ENCODE peak calls at places on chromosomes 13 and 19, in nine cellular contexts. One of them, this sample, is unnamed.

GRCh38 chr19:30087381-30088138 is 145.5 kb downstream of the URI1 start:
- DNase-seq in ovary: no peak
- DNase-seq in GM23248: no peak
- DNase-seq in hippocampal formation: no peak
- DNase-seq in central memory CD8-positive, alpha-beta T cell: no peak
- DNase-seq in fibroblast of mammary gland: no peak
- DNase-seq in spleen: peak
- DNase-seq in H54: no peak
- DNase-seq in Calu3: no peak
- DNase-seq in this sample: no peak

GRCh38 chr19:35417713-35418534 is 30.1 kb upstream of the FFAR2 start:
- DNase-seq in ovary: no peak
- DNase-seq in GM23248: no peak
- DNase-seq in hippocampal formation: no peak
- DNase-seq in central memory CD8-positive, alpha-beta T cell: no peak
- DNase-seq in fibroblast of mammary gland: no peak
- DNase-seq in spleen: peak
- DNase-seq in H54: no peak
- DNase-seq in Calu3: no peak
- DNase-seq in this sample: no peak

GRCh38 chr13:100528353-100528752 is 60.2 kb downstream of the GGACT start:
- DNase-seq in ovary: no peak
- DNase-seq in GM23248: no peak
- DNase-seq in hippocampal formation: no peak
- DNase-seq in central memory CD8-positive, alpha-beta T cell: no peak
- DNase-seq in fibroblast of mammary gland: no peak
- DNase-seq in spleen: no peak
- DNase-seq in H54: no peak
- DNase-seq in Calu3: no peak
- DNase-seq in this sample: no peak

GRCh38 chr13:38872693-38873092 is 117.9 kb downstream of the STOML3 start:
- DNase-seq in ovary: peak
- DNase-seq in GM23248: peak
- DNase-seq in hippocampal formation: peak
- DNase-seq in central memory CD8-positive, alpha-beta T cell: no peak
- DNase-seq in fibroblast of mammary gland: peak
- DNase-seq in spleen: no peak
- DNase-seq in H54: peak
- DNase-seq in Calu3: peak
- DNase-seq in this sample: peak

GRCh38 chr13:44147222-44147621 is 226.4 kb upstream of the SERP2 start:
- DNase-seq in ovary: no peak
- DNase-seq in GM23248: no peak
- DNase-seq in hippocampal formation: no peak
- DNase-seq in central memory CD8-positive, alpha-beta T cell: no peak
- DNase-seq in fibroblast of mammary gland: no peak
- DNase-seq in spleen: no peak
- DNase-seq in H54: no peak
- DNase-seq in Calu3: no peak
- DNase-seq in this sample: peak

GRCh38 chr19:14536926-14537692 is 7.7 kb downstream of the TECR start:
- DNase-seq in ovary: peak
- DNase-seq in GM23248: peak
- DNase-seq in hippocampal formation: no peak
- DNase-seq in central memory CD8-positive, alpha-beta T cell: no peak
- DNase-seq in fibroblast of mammary gland: peak
- DNase-seq in spleen: no peak
- DNase-seq in H54: peak
- DNase-seq in Calu3: peak
- DNase-seq in this sample: no peak

GRCh38 chr13:27125357-27126282 is 46.0 kb downstream of the USP12 start:
- DNase-seq in ovary: no peak
- DNase-seq in GM23248: no peak
- DNase-seq in hippocampal formation: no peak
- DNase-seq in central memory CD8-positive, alpha-beta T cell: no peak
- DNase-seq in fibroblast of mammary gland: no peak
- DNase-seq in spleen: no peak
- DNase-seq in H54: no peak
- DNase-seq in Calu3: no peak
- DNase-seq in this sample: no peak

GRCh38 chr19:11148001-11148400 is 7.6 kb downstream of the SPC24 start:
- DNase-seq in ovary: no peak
- DNase-seq in GM23248: no peak
- DNase-seq in hippocampal formation: no peak
- DNase-seq in central memory CD8-positive, alpha-beta T cell: no peak
- DNase-seq in fibroblast of mammary gland: no peak
- DNase-seq in spleen: no peak
- DNase-seq in H54: no peak
- DNase-seq in Calu3: no peak
- DNase-seq in this sample: no peak

GRCh38 chr19:35154535-35155406 is at the start of gene FXYD5:
- DNase-seq in ovary: no peak
- DNase-seq in GM23248: peak
- DNase-seq in hippocampal formation: no peak
- DNase-seq in central memory CD8-positive, alpha-beta T cell: peak
- DNase-seq in fibroblast of mammary gland: peak
- DNase-seq in spleen: peak
- DNase-seq in H54: peak
- DNase-seq in Calu3: peak
- DNase-seq in this sample: peak

GRCh38 chr13:40505196-40505595 is 161.2 kb downstream of the FOXO1 start:
- DNase-seq in ovary: no peak
- DNase-seq in GM23248: no peak
- DNase-seq in hippocampal formation: no peak
- DNase-seq in central memory CD8-positive, alpha-beta T cell: no peak
- DNase-seq in fibroblast of mammary gland: no peak
- DNase-seq in spleen: no peak
- DNase-seq in H54: no peak
- DNase-seq in Calu3: no peak
- DNase-seq in this sample: no peak

GRCh38 chr19:28999733-29000433 is 213.1 kb downstream of the UQCRFS1 start:
- DNase-seq in ovary: no peak
- DNase-seq in GM23248: no peak
- DNase-seq in hippocampal formation: no peak
- DNase-seq in central memory CD8-positive, alpha-beta T cell: no peak
- DNase-seq in fibroblast of mammary gland: no peak
- DNase-seq in spleen: no peak
- DNase-seq in H54: no peak
- DNase-seq in Calu3: no peak
- DNase-seq in this sample: no peak

GRCh38 chr19:46862504-46862835 is 1.7 kb downstream of the ARHGAP35 start:
- DNase-seq in ovary: no peak
- DNase-seq in GM23248: peak
- DNase-seq in hippocampal formation: no peak
- DNase-seq in central memory CD8-positive, alpha-beta T cell: no peak
- DNase-seq in fibroblast of mammary gland: no peak
- DNase-seq in spleen: no peak
- DNase-seq in H54: no peak
- DNase-seq in Calu3: no peak
- DNase-seq in this sample: no peak

GRCh38 chr13:29575098-29575497 is 20.4 kb downstream of the SLC7A1 start:
- DNase-seq in ovary: no peak
- DNase-seq in GM23248: no peak
- DNase-seq in hippocampal formation: no peak
- DNase-seq in central memory CD8-positive, alpha-beta T cell: no peak
- DNase-seq in fibroblast of mammary gland: no peak
- DNase-seq in spleen: no peak
- DNase-seq in H54: no peak
- DNase-seq in Calu3: no peak
- DNase-seq in this sample: no peak

GRCh38 chr19:15123900-15124299 is 16.7 kb downstream of the SYDE1 start:
- DNase-seq in ovary: no peak
- DNase-seq in GM23248: peak
- DNase-seq in hippocampal formation: peak
- DNase-seq in central memory CD8-positive, alpha-beta T cell: no peak
- DNase-seq in fibroblast of mammary gland: no peak
- DNase-seq in spleen: no peak
- DNase-seq in H54: no peak
- DNase-seq in Calu3: no peak
- DNase-seq in this sample: no peak

GRCh38 chr13:40401911-40402776 is 264.3 kb downstream of the FOXO1 start:
- DNase-seq in ovary: peak
- DNase-seq in GM23248: peak
- DNase-seq in hippocampal formation: peak
- DNase-seq in central memory CD8-positive, alpha-beta T cell: no peak
- DNase-seq in fibroblast of mammary gland: peak
- DNase-seq in spleen: peak
- DNase-seq in H54: peak
- DNase-seq in Calu3: peak
- DNase-seq in this sample: peak

GRCh38 chr19:3984584-3984907 is 717 bp downstream of the EEF2 start:
- DNase-seq in ovary: no peak
- DNase-seq in GM23248: no peak
- DNase-seq in hippocampal formation: no peak
- DNase-seq in central memory CD8-positive, alpha-beta T cell: no peak
- DNase-seq in fibroblast of mammary gland: no peak
- DNase-seq in spleen: no peak
- DNase-seq in H54: no peak
- DNase-seq in Calu3: no peak
- DNase-seq in this sample: no peak

GRCh38 chr19:6248856-6249255 is 30.9 kb downstream of the MLLT1 start:
- DNase-seq in ovary: no peak
- DNase-seq in GM23248: no peak
- DNase-seq in hippocampal formation: no peak
- DNase-seq in central memory CD8-positive, alpha-beta T cell: no peak
- DNase-seq in fibroblast of mammary gland: no peak
- DNase-seq in spleen: no peak
- DNase-seq in H54: no peak
- DNase-seq in Calu3: no peak
- DNase-seq in this sample: no peak

GRCh38 chr13:80011448-80012212 is 329.3 kb downstream of the SPRY2 start:
- DNase-seq in ovary: no peak
- DNase-seq in GM23248: no peak
- DNase-seq in hippocampal formation: no peak
- DNase-seq in central memory CD8-positive, alpha-beta T cell: no peak
- DNase-seq in fibroblast of mammary gland: no peak
- DNase-seq in spleen: no peak
- DNase-seq in H54: no peak
- DNase-seq in Calu3: no peak
- DNase-seq in this sample: no peak

GRCh38 chr19:57096640-57097361 is 23.0 kb upstream of the USP29 start:
- DNase-seq in ovary: no peak
- DNase-seq in GM23248: peak
- DNase-seq in hippocampal formation: no peak
- DNase-seq in central memory CD8-positive, alpha-beta T cell: no peak
- DNase-seq in fibroblast of mammary gland: no peak
- DNase-seq in spleen: no peak
- DNase-seq in H54: no peak
- DNase-seq in Calu3: no peak
- DNase-seq in this sample: no peak

GRCh38 chr13:53254495-53254894 is 225.9 kb downstream of the OLFM4 start:
- DNase-seq in ovary: no peak
- DNase-seq in GM23248: peak
- DNase-seq in hippocampal formation: no peak
- DNase-seq in central memory CD8-positive, alpha-beta T cell: no peak
- DNase-seq in fibroblast of mammary gland: no peak
- DNase-seq in spleen: no peak
- DNase-seq in H54: no peak
- DNase-seq in Calu3: no peak
- DNase-seq in this sample: no peak

GRCh38 chr19:42254850-42255765 is at the start of gene ERF:
- DNase-seq in ovary: peak
- DNase-seq in GM23248: peak
- DNase-seq in hippocampal formation: peak
- DNase-seq in central memory CD8-positive, alpha-beta T cell: peak
- DNase-seq in fibroblast of mammary gland: peak
- DNase-seq in spleen: peak
- DNase-seq in H54: peak
- DNase-seq in Calu3: peak
- DNase-seq in this sample: peak

GRCh38 chr19:16233081-16233776 is 35.5 kb downstream of the AP1M1 start:
- DNase-seq in ovary: no peak
- DNase-seq in GM23248: no peak
- DNase-seq in hippocampal formation: no peak
- DNase-seq in central memory CD8-positive, alpha-beta T cell: no peak
- DNase-seq in fibroblast of mammary gland: no peak
- DNase-seq in spleen: no peak
- DNase-seq in H54: no peak
- DNase-seq in Calu3: no peak
- DNase-seq in this sample: no peak

GRCh38 chr19:31960474-31960873 is 384.9 kb upstream of the ZNF507 start:
- DNase-seq in ovary: no peak
- DNase-seq in GM23248: no peak
- DNase-seq in hippocampal formation: no peak
- DNase-seq in central memory CD8-positive, alpha-beta T cell: no peak
- DNase-seq in fibroblast of mammary gland: no peak
- DNase-seq in spleen: no peak
- DNase-seq in H54: no peak
- DNase-seq in Calu3: no peak
- DNase-seq in this sample: peak

GRCh38 chr19:36482876-36483275 is 6.5 kb downstream of the ZNF566 start:
- DNase-seq in ovary: no peak
- DNase-seq in GM23248: no peak
- DNase-seq in hippocampal formation: no peak
- DNase-seq in central memory CD8-positive, alpha-beta T cell: no peak
- DNase-seq in fibroblast of mammary gland: no peak
- DNase-seq in spleen: no peak
- DNase-seq in H54: no peak
- DNase-seq in Calu3: no peak
- DNase-seq in this sample: no peak

GRCh38 chr13:25659091-25659502 is 287.3 kb downstream of the ATP8A2 start:
- DNase-seq in ovary: no peak
- DNase-seq in GM23248: no peak
- DNase-seq in hippocampal formation: no peak
- DNase-seq in central memory CD8-positive, alpha-beta T cell: no peak
- DNase-seq in fibroblast of mammary gland: no peak
- DNase-seq in spleen: no peak
- DNase-seq in H54: no peak
- DNase-seq in Calu3: no peak
- DNase-seq in this sample: no peak

GRCh38 chr13:40193290-40194203 is 472.9 kb downstream of the FOXO1 start:
- DNase-seq in ovary: no peak
- DNase-seq in GM23248: peak
- DNase-seq in hippocampal formation: peak
- DNase-seq in central memory CD8-positive, alpha-beta T cell: no peak
- DNase-seq in fibroblast of mammary gland: peak
- DNase-seq in spleen: no peak
- DNase-seq in H54: no peak
- DNase-seq in Calu3: no peak
- DNase-seq in this sample: no peak

GRCh38 chr19:51681286-51681956 is 11.7 kb upstream of the SPACA6 start:
- DNase-seq in ovary: peak
- DNase-seq in GM23248: no peak
- DNase-seq in hippocampal formation: no peak
- DNase-seq in central memory CD8-positive, alpha-beta T cell: no peak
- DNase-seq in fibroblast of mammary gland: no peak
- DNase-seq in spleen: no peak
- DNase-seq in H54: no peak
- DNase-seq in Calu3: no peak
- DNase-seq in this sample: no peak

GRCh38 chr13:37192986-37193385 is 87.5 kb upstream of the CSNK1A1L start:
- DNase-seq in ovary: no peak
- DNase-seq in GM23248: peak
- DNase-seq in hippocampal formation: no peak
- DNase-seq in central memory CD8-positive, alpha-beta T cell: no peak
- DNase-seq in fibroblast of mammary gland: peak
- DNase-seq in spleen: no peak
- DNase-seq in H54: no peak
- DNase-seq in Calu3: no peak
- DNase-seq in this sample: no peak

GRCh38 chr19:36049080-36049698 is 4.9 kb downstream of the THAP8 start:
- DNase-seq in ovary: no peak
- DNase-seq in GM23248: no peak
- DNase-seq in hippocampal formation: no peak
- DNase-seq in central memory CD8-positive, alpha-beta T cell: no peak
- DNase-seq in fibroblast of mammary gland: peak
- DNase-seq in spleen: no peak
- DNase-seq in H54: no peak
- DNase-seq in Calu3: no peak
- DNase-seq in this sample: no peak

GRCh38 chr19:45863840-45864628 is at the start of gene FOXA3:
- DNase-seq in ovary: no peak
- DNase-seq in GM23248: peak
- DNase-seq in hippocampal formation: peak
- DNase-seq in central memory CD8-positive, alpha-beta T cell: no peak
- DNase-seq in fibroblast of mammary gland: peak
- DNase-seq in spleen: peak
- DNase-seq in H54: peak
- DNase-seq in Calu3: peak
- DNase-seq in this sample: peak

GRCh38 chr13:111153977-111154332 is 38.8 kb downstream of the ARHGEF7 start:
- DNase-seq in ovary: no peak
- DNase-seq in GM23248: no peak
- DNase-seq in hippocampal formation: no peak
- DNase-seq in central memory CD8-positive, alpha-beta T cell: no peak
- DNase-seq in fibroblast of mammary gland: peak
- DNase-seq in spleen: no peak
- DNase-seq in H54: no peak
- DNase-seq in Calu3: peak
- DNase-seq in this sample: peak